ENCODE peak calls at places on chromosome 18, in seven cellular contexts. D, B, I, M, U, S and C are unnamed samples.
A peak's percentile ranks its signal among the peaks of the same experiment; 100 is the strongest.

GRCh38 chr18:22387787-22388186 is 29.9 kb downstream of the CTAGE1 start:
- DNase-seq in B (no peak), M (no peak), S (no peak), U (no peak), D (no peak), I (no peak), C (no peak)

GRCh38 chr18:47701133-47701532 is 229.3 kb downstream of the SMAD2 start:
- DNase-seq in D (no peak), I (no peak), S (no peak), U (no peak), B (no peak), M (no peak), C (no peak)

GRCh38 chr18:4074647-4075046 is 380.5 kb downstream of the DLGAP1 start:
- DNase-seq in D (no peak), B (no peak), M (no peak), S (no peak), I (no peak), U (no peak), C (no peak)

GRCh38 chr18:58977223-58977622 is 112.5 kb downstream of the ZNF532 start:
- DNase-seq in D (no peak), B (no peak), U (no peak), S (no peak), I (no peak), M (no peak), C (no peak)

GRCh38 chr18:70028084-70028483 is 80.4 kb upstream of the CD226 start:
- DNase-seq in U (no peak), M (no peak), I (no peak), D (no peak), B (no peak), S (no peak), C (no peak)

GRCh38 chr18:4751523-4751922 is 296.4 kb upstream of the DLGAP1 start:
- DNase-seq in M (no peak), D (no peak), B (no peak), U (no peak), I (no peak), S (no peak), C (no peak)

GRCh38 chr18:5868218-5868904 is 27.0 kb downstream of the TMEM200C start:
- DNase-seq in D (peak; percentile 16), U (no peak), M (peak; percentile 78), B (peak; percentile 76), S (peak; percentile 84), I (peak; percentile 25), C (peak; percentile 56)

GRCh38 chr18:57806891-57807280 is 3.8 kb upstream of the ATP8B1 start:
- DNase-seq in D (no peak), S (peak; percentile 84), U (no peak), B (peak; percentile 63), I (no peak), M (no peak), C (no peak)

GRCh38 chr18:75112486-75113096 is 96.3 kb downstream of the PTGR3 start:
- DNase-seq in B (no peak), S (no peak), U (no peak), I (no peak), M (no peak), D (no peak), C (no peak)

GRCh38 chr18:74063023-74063422 is 84.6 kb downstream of the FBXO15 start:
- DNase-seq in D (no peak), I (no peak), U (no peak), S (no peak), B (no peak), M (no peak), C (no peak)

GRCh38 chr18:54393648-54394294 is 36.1 kb downstream of the C18orf54 start:
- DNase-seq in S (no peak), M (no peak), D (no peak), I (no peak), B (no peak), U (no peak), C (no peak)

GRCh38 chr18:75377975-75378673 is 49.4 kb downstream of the SMIM21 start:
- DNase-seq in M (no peak), B (no peak), D (no peak), S (no peak), U (no peak), I (no peak), C (no peak)

GRCh38 chr18:57428221-57429150 is 6.7 kb upstream of the ONECUT2 start:
- DNase-seq in M (no peak), D (no peak), U (no peak), B (no peak), S (no peak), I (no peak), C (no peak)

GRCh38 chr18:70363861-70364260 is 75.0 kb downstream of the SOCS6 start:
- DNase-seq in S (no peak), I (no peak), D (no peak), M (no peak), U (no peak), B (peak; percentile 77), C (no peak)

GRCh38 chr18:72830109-72830508 is 37.7 kb downstream of the NETO1 start:
- DNase-seq in S (no peak), I (peak; percentile 48), D (no peak), U (no peak), M (peak; percentile 42), B (peak; percentile 1), C (peak; percentile 71)

GRCh38 chr18:48868468-48869466 is 82.0 kb downstream of the SMAD7 start:
- DNase-seq in I (no peak), M (no peak), B (peak; percentile 51), D (peak; percentile 96), S (no peak), U (peak; percentile 19), C (no peak)

GRCh38 chr18:74303936-74304335 is 11.7 kb upstream of the C18orf63 start:
- DNase-seq in M (no peak), I (no peak), S (no peak), U (no peak), B (no peak), D (no peak), C (no peak)

GRCh38 chr18:13813271-13813849 is 10.6 kb upstream of the MC5R start:
- DNase-seq in M (peak; percentile 68), U (peak; percentile 52), S (peak; percentile 45), I (peak; percentile 38), B (peak; percentile 41), D (no peak), C (no peak)

GRCh38 chr18:49094136-49094535 is 143.4 kb upstream of the SMAD7 start:
- DNase-seq in B (no peak), S (no peak), I (no peak), M (no peak), U (no peak), D (no peak), C (no peak)

GRCh38 chr18:48923746-48924580 is 26.8 kb downstream of the SMAD7 start:
- DNase-seq in I (no peak), D (no peak), B (no peak), M (no peak), S (peak; percentile 16), U (no peak), C (no peak)

GRCh38 chr18:456361-456821 is 44.1 kb downstream of the COLEC12 start:
- DNase-seq in D (no peak), B (no peak), S (no peak), I (peak; percentile 56), U (no peak), M (no peak), C (peak; percentile 63)

GRCh38 chr18:75280427-75281280 is 70.1 kb downstream of the TSHZ1 start:
- DNase-seq in S (no peak), I (no peak), D (no peak), M (no peak), B (no peak), U (no peak), C (no peak)

GRCh38 chr18:34990571-34990970 is 50.6 kb upstream of the MAPRE2 start:
- DNase-seq in M (no peak), U (no peak), B (no peak), I (no peak), D (no peak), S (peak; percentile 76), C (no peak)
- H3K27ac ChIP-seq in M (no peak overlapping the region), U (no peak overlapping the region), B (no peak overlapping the region), I (no peak overlapping the region), D (no peak overlapping the region), S (no peak overlapping the region), C (no peak overlapping the region)

GRCh38 chr18:9434240-9434701 is 41.0 kb upstream of the RALBP1 start:
- DNase-seq in I (no peak), U (no peak), D (no peak), S (no peak), M (peak; percentile 51), B (no peak), C (no peak)
- H3K4me3 ChIP-seq in I (peak overlapping the region; percentile 21), U (no peak overlapping the region), D (no peak overlapping the region), S (no peak overlapping the region), M (peak overlapping the region; percentile 56), B (no peak overlapping the region), C (no peak overlapping the region)

GRCh38 chr18:28152354-28152753 is 24.6 kb downstream of the CDH2 start:
- DNase-seq in M (no peak), B (no peak), S (no peak), D (no peak), I (no peak), U (no peak), C (no peak)

GRCh38 chr18:28150925-28151324 is 26.0 kb downstream of the CDH2 start:
- DNase-seq in U (no peak), D (no peak), B (no peak), I (no peak), S (no peak), M (no peak), C (no peak)

GRCh38 chr18:28149810-28150420 is 27.0 kb downstream of the CDH2 start:
- DNase-seq in M (no peak), S (no peak), U (no peak), I (peak; percentile 37), D (no peak), B (no peak), C (no peak)

GRCh38 chr18:28153485-28154065 is 23.4 kb downstream of the CDH2 start:
- DNase-seq in I (no peak), B (no peak), U (no peak), M (no peak), D (no peak), S (no peak), C (no peak)

DNA sequence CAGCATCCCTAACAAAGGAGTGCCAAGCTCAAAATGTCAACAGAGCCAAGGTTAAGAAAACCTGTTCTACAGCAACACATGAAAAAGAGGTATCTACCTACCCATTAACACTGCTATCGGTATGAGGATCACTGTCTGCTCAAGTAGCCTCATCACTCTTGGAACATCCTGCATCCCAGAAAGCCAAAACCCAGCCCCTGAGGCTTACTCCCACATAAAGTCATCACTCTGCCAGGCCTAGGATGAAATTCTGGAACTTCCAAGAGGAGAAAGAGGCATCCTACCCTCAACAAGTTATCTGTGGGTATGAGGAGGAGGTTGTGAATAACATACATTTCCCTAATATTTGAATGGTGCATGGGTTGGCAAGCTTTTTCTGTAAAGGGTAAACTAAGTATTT is 25.5 kb downstream of the CDH2 start:
- DNase-seq in B (no peak), M (no peak), S (no peak), D (no peak), I (no peak), U (no peak), C (no peak)
- H3K4me1 ChIP-seq in B (peaks cover 23% of the 10 kb centered on the region), M (no peaks in the 10 kb centered on the region), S (peaks cover 25% of the 10 kb centered on the region), D (no peaks in the 10 kb centered on the region), I (peaks cover 96% of the 10 kb centered on the region), U (no peaks in the 10 kb centered on the region), C (peaks cover 57% of the 10 kb centered on the region)

GRCh38 chr18:23547806-23548205 is 38.5 kb downstream of the NPC1 start:
- DNase-seq in U (no peak), B (peak; percentile 59), S (no peak), I (no peak), M (no peak), D (no peak), C (no peak)
- H3K27ac ChIP-seq in U (no peak overlapping the region), B (peak overlapping the region; percentile 80), S (no peak overlapping the region), I (no peak overlapping the region), M (no peak overlapping the region), D (no peak overlapping the region), C (no peak overlapping the region)